ENCODE peak calls at places on chromosomes 1 and 21, in eight cellular contexts. E, Y, A, C, P, G, B and O are unnamed samples. For H3K36me3, the result is how much of the 10 kb centered on the place peaks cover.

GRCh38 chr1:228306275-228307217 is 98.7 kb downstream of the OBSCN start:
- DNase-seq in G (no peak), A (peak), B (no peak), Y (no peak), C (peak), E (no peak), P (no peak), O (no peak)

GRCh38 chr1:110601332-110601731 is 4.8 kb downstream of the KCNA2 start:
- DNase-seq in C (no peak), P (no peak), G (no peak), E (no peak), A (no peak), Y (no peak), B (no peak), O (no peak)

GRCh38 chr1:232283864-232284263 is 346.1 kb downstream of the SIPA1L2 start:
- DNase-seq in Y (peak), G (no peak), A (no peak), B (no peak), E (no peak), P (no peak), C (no peak), O (no peak)

GRCh38 chr1:240991230-240991629 is 365.8 kb downstream of the RGS7 start:
- DNase-seq in C (no peak), Y (no peak), B (no peak), P (no peak), A (no peak), G (no peak), E (no peak), O (no peak)

GRCh38 chr21:18443686-18444085 is 40.1 kb upstream of the TMPRSS15 start:
- DNase-seq in B (no peak), C (no peak), P (no peak), A (no peak), G (no peak), Y (no peak), E (no peak), O (no peak)

GRCh38 chr1:3796215-3797193 is at the start of gene LRRC47:
- DNase-seq in B (peak), G (peak), A (peak), E (peak), Y (peak), P (peak), C (peak), O (peak)

GRCh38 chr1:85230305-85230977 is 29.0 kb downstream of the C1orf52 start:
- DNase-seq in A (no peak), E (no peak), Y (no peak), C (no peak), P (no peak), B (no peak), G (no peak), O (no peak)

GRCh38 chr1:37149296-37149695 is 115.0 kb upstream of the GRIK3 start:
- DNase-seq in B (no peak), Y (no peak), C (no peak), P (no peak), A (no peak), E (no peak), G (no peak), O (no peak)

GRCh38 chr1:172763088-172763487 is 104.2 kb downstream of the FASLG start:
- DNase-seq in B (no peak), A (no peak), G (no peak), C (no peak), Y (no peak), E (no peak), P (no peak), O (no peak)

GRCh38 chr1:13465515-13465914 is 48.3 kb downstream of the LRRC38 start:
- DNase-seq in E (no peak), C (no peak), A (no peak), G (no peak), P (no peak), B (no peak), Y (no peak), O (no peak)

GRCh38 chr1:205542367-205542766 is 37.9 kb downstream of the CDK18 start:
- DNase-seq in Y (no peak), C (peak), G (peak), B (no peak), P (peak), E (no peak), A (no peak), O (no peak)

GRCh38 chr1:94332952-94333351 is 85.2 kb upstream of the ABCD3 start:
- DNase-seq in Y (no peak), P (no peak), G (no peak), B (no peak), A (no peak), C (no peak), E (no peak), O (no peak)

GRCh38 chr1:23613191-23614126 is 54.2 kb upstream of the ID3 start:
- DNase-seq in P (peak), B (no peak), C (no peak), G (peak), E (no peak), A (no peak), Y (no peak), O (no peak)

GRCh38 chr1:224726783-224727182 is 110.7 kb downstream of the CNIH3 start:
- DNase-seq in G (no peak), E (no peak), B (no peak), P (peak), A (peak), Y (peak), C (no peak), O (peak)

GRCh38 chr1:21149862-21150432 is 26.8 kb downstream of the EIF4G3 start:
- DNase-seq in G (no peak), E (peak), C (no peak), A (peak), P (no peak), Y (no peak), B (peak), O (no peak)

GRCh38 chr1:93322349-93322748 is 23.4 kb upstream of the DR1 start:
- DNase-seq in A (no peak), P (peak), B (no peak), E (no peak), Y (no peak), C (no peak), G (peak), O (no peak)

GRCh38 chr21:16420086-16420724 is 690.4 kb downstream of the USP25 start:
- DNase-seq in A (peak), E (peak), C (no peak), Y (peak), G (peak), P (peak), B (no peak), O (peak)

GRCh38 chr1:15757575-15758401 is 807 bp upstream of the FBLIM1 start:
- DNase-seq in E (peak), A (no peak), C (peak), P (no peak), G (no peak), B (no peak), Y (no peak), O (no peak)

GRCh38 chr1:192100686-192101468 is 57.4 kb upstream of the RGS18 start:
- DNase-seq in C (no peak), A (no peak), E (no peak), Y (no peak), P (no peak), G (no peak), B (no peak), O (no peak)

GRCh38 chr1:66437136-66437401 is 96.9 kb upstream of the SGIP1 start:
- DNase-seq in Y (no peak), E (no peak), B (no peak), A (no peak), G (no peak), P (no peak), C (no peak), O (no peak)

GRCh38 chr1:230584660-230585059 is 57.6 kb upstream of the COG2 start:
- DNase-seq in G (no peak), E (no peak), Y (no peak), C (no peak), A (no peak), B (no peak), P (no peak), O (no peak)

GRCh38 chr1:115951552-115951951 is 24.8 kb upstream of the SLC22A15 start:
- DNase-seq in P (no peak), C (no peak), B (no peak), Y (no peak), A (no peak), E (no peak), G (no peak), O (no peak)

GRCh38 chr1:36123357-36123756 is 1.7 kb downstream of the COL8A2 start:
- DNase-seq in C (no peak), G (no peak), A (no peak), E (peak), P (no peak), B (no peak), Y (no peak), O (no peak)

GRCh38 chr21:17925000-17925610 is 105.9 kb upstream of the C21orf91 start:
- DNase-seq in P (no peak), Y (peak), A (no peak), E (no peak), G (peak), C (no peak), B (no peak), O (no peak)

GRCh38 chr1:24263746-24264145 is 55.4 kb upstream of the GRHL3 start:
- DNase-seq in E (no peak), Y (no peak), A (no peak), G (no peak), P (no peak), C (no peak), B (no peak), O (no peak)

GRCh38 chr1:185788386-185788785 is 54.2 kb downstream of the HMCN1 start:
- DNase-seq in E (no peak), B (no peak), G (no peak), A (no peak), Y (no peak), C (no peak), P (no peak), O (no peak)

GRCh38 chr1:3651939-3652537 is at the start of gene TP73:
- DNase-seq in A (no peak), P (no peak), C (peak), E (no peak), B (no peak), G (no peak), Y (no peak), O (no peak)

GRCh38 chr1:31348449-31348848 is 24.4 kb downstream of the FABP3 start:
- DNase-seq in P (no peak), E (no peak), Y (no peak), B (no peak), A (no peak), G (no peak), C (no peak), O (no peak)

GRCh38 chr21:34841154-34841553 is 172.4 kb downstream of the CLIC6 start:
- DNase-seq in B (no peak), P (no peak), G (no peak), E (no peak), C (no peak), Y (no peak), A (no peak), O (no peak)

GRCh38 chr1:183275322-183275721 is 89.3 kb downstream of the LAMC2 start:
- DNase-seq in A (no peak), P (no peak), G (peak), C (no peak), Y (no peak), B (no peak), E (no peak), O (no peak)

GRCh38 chr1:12851779-12852178 is 3.3 kb upstream of the HNRNPCL1 start:
- DNase-seq in A (no peak), P (no peak), Y (no peak), C (no peak), E (no peak), G (no peak), B (no peak), O (no peak)

GRCh38 chr1:173112129-173112528 is 61.4 kb upstream of the TNFSF18 start:
- DNase-seq in E (no peak), G (no peak), A (no peak), B (no peak), Y (no peak), P (no peak), C (no peak), O (no peak)

GRCh38 chr1:183702813-183703198 is 49.7 kb upstream of the APOBEC4 start:
- DNase-seq in G (no peak), Y (no peak), A (no peak), P (no peak), C (no peak), B (no peak), E (no peak), O (no peak)

GRCh38 chr1:203797216-203797615 is 1.8 kb downstream of the ZBED6 start:
- DNase-seq in G (no peak), A (no peak), B (no peak), C (no peak), E (no peak), P (no peak), Y (no peak), O (no peak)
- H3K36me3 ChIP-seq in G (under half), A (under half), B (under half), C (under half), E (under half), P (under half), Y (under half), O (under half)

GRCh38 chr1:18858070-18858688 is 1.3 kb downstream of the TAS1R2 start:
- DNase-seq in Y (no peak), A (no peak), B (no peak), G (no peak), E (no peak), C (no peak), P (no peak), O (no peak)

GRCh38 chr1:18852501-18852900 is 7.0 kb downstream of the TAS1R2 start:
- DNase-seq in Y (no peak), E (no peak), G (no peak), A (no peak), B (no peak), P (no peak), C (no peak), O (no peak)

GRCh38 chr1:18854331-18855025 is 5.0 kb downstream of the TAS1R2 start:
- DNase-seq in Y (no peak), G (no peak), B (no peak), A (no peak), P (no peak), C (no peak), E (no peak), O (no peak)

GRCh38 chr1:18856435-18856834 is 3.0 kb downstream of the TAS1R2 start:
- DNase-seq in E (no peak), A (no peak), P (no peak), G (no peak), Y (no peak), C (no peak), B (no peak), O (no peak)

GRCh38 chr1:18855573-18855972 is 3.9 kb downstream of the TAS1R2 start:
- DNase-seq in E (no peak), G (no peak), A (no peak), C (no peak), P (no peak), Y (no peak), B (no peak), O (no peak)
- TF ChIP-seq POLR2A in E (no peak), G (no peak), A (no peak), C (no peak), P (no peak), Y (no peak), B (no peak), O (no peak)

GRCh38 chr1:178726545-178726944 is 1.5 kb downstream of the RALGPS2 start:
- DNase-seq in A (no peak), C (no peak), P (no peak), E (no peak), Y (no peak), B (no peak), G (no peak), O (no peak)
- H3K36me3 ChIP-seq in A (under half), C (under half), P (under half), E (under half), Y (under half), B (under half), G (under half), O (under half)

GRCh38 chr1:219173758-219174671 is at the start of gene LYPLAL1:
- DNase-seq in B (peak), Y (peak), A (peak), E (peak), P (peak), C (peak), G (peak), O (peak)
- TF ChIP-seq POLR2A in B (peak), Y (peak), A (peak), E (peak), P (peak), C (peak), G (peak), O (peak)

DNA sequence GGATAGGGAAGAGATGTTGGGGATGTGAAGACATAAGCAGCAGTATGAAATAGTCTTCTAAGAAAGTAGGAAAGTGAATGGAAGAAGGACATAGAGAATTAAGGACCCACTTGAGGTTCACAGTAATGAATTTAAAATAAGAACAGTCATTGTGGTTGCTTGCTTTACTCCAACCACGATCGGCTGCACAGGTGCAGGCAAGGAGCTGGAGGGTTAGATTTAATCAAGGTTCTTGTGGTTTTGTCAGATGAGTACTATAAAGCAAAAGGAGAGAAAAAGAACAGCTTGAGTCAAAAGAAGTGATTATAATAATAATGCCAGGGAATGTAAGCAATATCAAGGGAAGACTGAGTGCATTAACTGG is 46.1 kb upstream of the RBM34 start:
- DNase-seq in B (no peak), Y (no peak), P (no peak), A (no peak), G (no peak), C (no peak), E (no peak), O (no peak)
- H3K36me3 ChIP-seq in B (under half), Y (under half), P (under half), A (under half), G (half or more), C (under half), E (half or more), O (under half)